ENCODE peak calls at places on chromosomes 12 and 14, in ten cellular contexts. O is HFF-Myc; E is CD8-positive, alpha-beta T cell; G is psoas muscle; C is MM.1S; L is endodermal cell; Z is right lobe of liver; U is lower leg skin; B is Peyer's patch; S is lower lobe of right lung. W is an unnamed sample.

GRCh38 chr14:68684466-68685418 is 108.1 kb downstream of the ZFP36L1 start:
- DNase-seq in U (no peak), O (no peak), L (no peak), Z (no peak), B (no peak), E (no peak), G (no peak), S (no peak), C (no peak), W (no peak)

GRCh38 chr14:65832431-65833253 is 420.1 kb downstream of the FUT8 start:
- DNase-seq in G (no peak), E (no peak), U (peak; percentile 39), L (peak; percentile 77), C (no peak), Z (no peak), B (no peak), O (no peak), S (no peak), W (no peak)

GRCh38 chr12:26823391-26823790 is 9.6 kb downstream of the ITPR2 start:
- DNase-seq in U (no peak), O (no peak), E (no peak), S (no peak), G (no peak), Z (no peak), L (no peak), B (no peak), C (no peak), W (no peak)

GRCh38 chr12:19465711-19466110 is 26.4 kb downstream of the AEBP2 start:
- DNase-seq in O (no peak), G (no peak), E (no peak), L (no peak), S (no peak), U (no peak), B (no peak), Z (no peak), C (no peak), W (no peak)

GRCh38 chr12:8078400-8078799 is 3.7 kb upstream of the NECAP1 start:
- DNase-seq in B (peak; percentile 38), E (peak; percentile 84), O (peak; percentile 56), U (no peak), C (peak; percentile 69), Z (no peak), L (peak; percentile 80), S (no peak), G (no peak), W (peak; percentile 10)

GRCh38 chr12:83018063-83018462 is 331.4 kb downstream of the TMTC2 start:
- DNase-seq in G (no peak), C (no peak), U (no peak), O (peak; percentile 87), B (no peak), Z (no peak), E (no peak), S (no peak), L (no peak), W (no peak)

GRCh38 chr14:64467131-64467530 is 1.8 kb downstream of the AKAP5 start:
- DNase-seq in Z (no peak), L (no peak), S (no peak), G (no peak), C (no peak), E (no peak), O (no peak), U (no peak), B (no peak), W (no peak)

GRCh38 chr14:56723418-56723817 is 86.9 kb downstream of the OTX2 start:
- DNase-seq in U (no peak), Z (no peak), B (no peak), S (no peak), O (no peak), G (no peak), E (no peak), C (no peak), L (no peak), W (no peak)

GRCh38 chr14:54211562-54212308 is 185.1 kb upstream of the CDKN3 start:
- DNase-seq in G (no peak), Z (no peak), B (no peak), S (no peak), L (no peak), O (no peak), C (no peak), U (no peak), E (no peak), W (no peak)
- H3K4me3 ChIP-seq in G (no peak overlapping the region), Z (no peak overlapping the region), B (no peak overlapping the region), S (no peak overlapping the region), L (no peak overlapping the region), O (no peak overlapping the region), C (no peak overlapping the region), U (no peak overlapping the region), E (no peak overlapping the region), W (no peak overlapping the region)

GRCh38 chr14:36315159-36315853 is 5.1 kb downstream of the MBIP start:
- DNase-seq in U (no peak), G (no peak), E (no peak), C (no peak), S (no peak), Z (no peak), B (no peak), O (no peak), L (no peak), W (no peak)

GRCh38 chr14:36316131-36316530 is 4.3 kb downstream of the MBIP start:
- DNase-seq in U (no peak), B (no peak), E (no peak), S (no peak), O (no peak), L (no peak), Z (no peak), C (no peak), G (no peak), W (no peak)

GRCh38 chr14:36317650-36318049 is 2.8 kb downstream of the MBIP start:
- DNase-seq in S (no peak), U (no peak), Z (no peak), L (no peak), G (no peak), B (no peak), E (no peak), O (no peak), C (no peak), W (peak; percentile 27)

GRCh38 chr14:36313206-36313605 is 7.2 kb downstream of the MBIP start:
- DNase-seq in U (no peak), G (no peak), O (no peak), E (no peak), C (no peak), B (no peak), S (no peak), Z (no peak), L (no peak), W (no peak)

GRCh38 chr14:36313898-36314297 is 6.5 kb downstream of the MBIP start:
- DNase-seq in B (no peak), C (no peak), E (no peak), G (no peak), L (no peak), S (no peak), O (no peak), U (no peak), Z (no peak), W (no peak)
- TF ChIP-seq CTCF in B (no peak), C (no peak), E (no peak), G (no peak), L (peak; percentile 50), S (no peak), O (no peak), U (no peak), Z (no peak), W (no peak)

GRCh38 chr12:51124504-51124903 is 41.1 kb upstream of the CSRNP2 start:
- DNase-seq in B (no peak), S (no peak), C (no peak), L (peak; percentile 50), U (no peak), Z (no peak), E (no peak), G (no peak), O (no peak), W (no peak)

GRCh38 chr12:51126297-51126696 is 42.9 kb upstream of the CSRNP2 start:
- DNase-seq in E (no peak), Z (no peak), G (no peak), L (no peak), C (peak; percentile 42), U (no peak), S (no peak), O (no peak), B (no peak), W (no peak)

GRCh38 chr12:51122844-51123243 is 39.4 kb upstream of the CSRNP2 start:
- DNase-seq in Z (no peak), S (no peak), B (no peak), U (no peak), L (no peak), G (no peak), C (no peak), E (no peak), O (no peak), W (no peak)

GRCh38 chr12:51128905-51129304 is 44.0 kb downstream of the TFCP2 start:
- DNase-seq in Z (no peak), B (no peak), E (no peak), S (no peak), G (no peak), C (peak; percentile 46), U (no peak), O (no peak), L (no peak), W (no peak)

DNA sequence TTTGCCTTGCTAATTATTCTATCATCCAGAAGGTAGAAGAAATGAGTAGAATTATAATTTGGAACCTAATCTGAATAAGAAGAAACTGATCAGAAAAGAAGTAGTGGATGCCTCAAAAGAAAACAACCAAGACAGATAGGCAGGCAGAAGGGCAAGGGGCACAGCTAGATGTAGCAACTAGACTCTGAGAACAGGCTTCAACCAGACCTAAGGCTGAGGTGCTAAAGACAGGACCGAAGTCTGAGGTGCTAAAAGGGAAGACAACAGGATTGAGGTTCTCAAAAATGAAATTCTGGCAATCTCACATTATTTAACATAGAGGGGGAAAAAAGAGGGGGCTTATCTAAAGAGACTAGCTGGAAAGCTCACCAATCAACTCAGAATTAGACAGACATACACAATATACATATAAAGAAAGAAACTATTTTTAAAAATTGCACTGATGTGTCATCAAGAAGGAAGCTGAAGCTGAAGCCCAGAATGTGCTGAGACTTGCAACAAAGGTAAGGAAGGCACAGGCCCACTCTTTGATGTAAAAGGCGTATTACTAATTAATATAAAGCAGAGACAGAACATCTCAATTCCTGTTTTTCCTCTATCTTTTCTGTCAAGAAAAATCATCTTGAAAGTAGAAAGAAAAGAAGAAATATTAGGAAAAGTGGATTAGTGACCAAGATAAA is 43.8 kb upstream of the CSRNP2 start:
- DNase-seq in S (no peak), B (no peak), Z (no peak), O (no peak), C (peak; percentile 75), G (no peak), U (no peak), L (no peak), E (no peak), W (no peak)
- H3K4me3 ChIP-seq in S (no peak overlapping the region), B (no peak overlapping the region), Z (no peak overlapping the region), O (no peak overlapping the region), C (no peak overlapping the region), G (no peak overlapping the region), U (no peak overlapping the region), L (no peak overlapping the region), E (no peak overlapping the region), W (no peak overlapping the region)

DNA sequence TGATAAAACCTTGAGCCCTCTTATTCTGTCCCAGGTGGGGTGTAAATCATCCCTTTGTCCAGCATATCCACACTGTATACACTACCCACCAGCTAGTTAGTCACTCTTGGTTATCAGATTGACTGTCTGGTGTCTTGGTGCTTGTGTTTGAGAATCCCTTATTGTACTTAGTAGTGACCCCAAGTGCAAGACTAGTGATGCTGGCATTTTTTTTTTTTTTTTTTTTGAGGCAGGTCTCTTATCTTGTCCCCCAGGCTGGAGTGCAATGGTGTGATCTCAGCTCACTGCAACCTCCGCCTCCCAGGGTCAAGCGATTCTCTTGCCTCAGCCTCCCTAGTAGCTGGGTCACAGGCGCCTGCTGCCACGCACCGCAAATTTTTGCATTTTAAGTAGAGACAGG is 5.8 kb downstream of the VRK1 start:
- DNase-seq in B (no peak), E (no peak), O (no peak), Z (no peak), U (no peak), C (no peak), G (no peak), S (no peak), L (no peak), W (no peak)
- TF ChIP-seq CTCF in B (no peak), E (no peak), O (no peak), Z (no peak), U (no peak), C (no peak), G (no peak), S (no peak), L (no peak), W (no peak)